ENCODE peak calls at places on chromosomes 1 and 21, in eight cellular contexts. I is IMR-90, Y is esophagus muscularis mucosa, G is fibroblast of pulmonary artery, A is astrocyte, P is Peyer's patch, R is brain microvascular endothelial cell, D is PC-9. H is an unnamed sample.

GRCh38 chr1:191284175-191284574 is 806.5 kb upstream of the BRINP3 start:
- DNase-seq in D (no peak), P (no peak), Y (no peak), R (no peak), A (no peak), G (no peak), I (no peak), H (no peak)

GRCh38 chr1:205916541-205916940 is 26.7 kb downstream of the SLC26A9 start:
- DNase-seq in A (peak), G (no peak), I (peak), Y (no peak), D (no peak), P (no peak), R (peak), H (peak)

GRCh38 chr1:20634594-20635084 is 1.4 kb downstream of the PINK1 start:
- DNase-seq in A (peak), D (peak), R (no peak), G (peak), I (peak), P (peak), Y (no peak), H (peak)

GRCh38 chr1:95532335-95532734 is 298.3 kb downstream of the RWDD3 start:
- DNase-seq in D (no peak), G (no peak), A (no peak), P (no peak), Y (no peak), I (no peak), R (no peak), H (no peak)

GRCh38 chr1:245673920-245674414 is 519.2 kb downstream of the KIF26B start:
- DNase-seq in D (no peak), Y (no peak), G (peak), A (peak), I (peak), P (no peak), R (no peak), H (peak)

GRCh38 chr21:15060776-15061175 is 4.0 kb downstream of the NRIP1 start:
- DNase-seq in D (no peak), Y (no peak), I (peak), R (peak), A (peak), P (no peak), G (no peak), H (no peak)

GRCh38 chr1:82534996-82535395 is 734.3 kb downstream of the ADGRL2 start:
- DNase-seq in A (peak), R (peak), P (no peak), D (no peak), I (no peak), Y (no peak), G (peak), H (no peak)

GRCh38 chr1:203271018-203271743 is 34.1 kb upstream of the BTG2 start:
- DNase-seq in A (peak), D (no peak), I (peak), R (peak), G (peak), Y (peak), P (peak), H (peak)

DNA sequence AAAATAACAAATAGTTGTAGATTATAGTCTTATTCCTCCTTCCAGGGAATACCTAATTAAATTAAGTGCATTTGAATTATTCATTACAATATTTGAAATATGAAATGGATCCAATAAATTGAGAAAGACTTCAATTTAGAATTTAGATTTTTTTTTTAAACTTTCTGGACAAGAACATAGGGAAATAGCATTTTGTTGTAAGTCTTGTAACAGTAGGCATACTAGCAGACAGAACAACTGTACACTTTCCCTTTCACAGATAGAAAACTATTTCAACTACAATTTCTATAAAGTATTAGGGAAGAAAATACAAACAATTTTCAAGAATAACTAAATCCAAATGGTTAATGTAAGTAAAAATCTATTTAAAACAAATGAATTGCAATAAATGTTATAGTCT is 577.5 kb downstream of the USP25 start:
- DNase-seq in D (no peak), I (no peak), R (no peak), A (no peak), Y (no peak), G (no peak), P (no peak), H (no peak)
- H3K4me3 ChIP-seq in D (no peak), I (no peak), R (peak), A (peak), Y (peak), G (no peak), P (no peak), H (peak)

GRCh38 chr1:165688046-165688445 is 10.3 kb downstream of the ALDH9A1 start:
- DNase-seq in Y (no peak), A (no peak), R (no peak), I (no peak), P (no peak), D (no peak), G (no peak), H (no peak)

GRCh38 chr1:165683848-165684485 is 14.4 kb downstream of the ALDH9A1 start:
- DNase-seq in G (no peak), Y (no peak), P (no peak), D (no peak), A (no peak), I (no peak), R (no peak), H (no peak)

GRCh38 chr1:165686971-165687433 is 11.4 kb downstream of the ALDH9A1 start:
- DNase-seq in Y (no peak), G (no peak), P (no peak), D (no peak), A (no peak), I (no peak), R (no peak), H (no peak)

DNA sequence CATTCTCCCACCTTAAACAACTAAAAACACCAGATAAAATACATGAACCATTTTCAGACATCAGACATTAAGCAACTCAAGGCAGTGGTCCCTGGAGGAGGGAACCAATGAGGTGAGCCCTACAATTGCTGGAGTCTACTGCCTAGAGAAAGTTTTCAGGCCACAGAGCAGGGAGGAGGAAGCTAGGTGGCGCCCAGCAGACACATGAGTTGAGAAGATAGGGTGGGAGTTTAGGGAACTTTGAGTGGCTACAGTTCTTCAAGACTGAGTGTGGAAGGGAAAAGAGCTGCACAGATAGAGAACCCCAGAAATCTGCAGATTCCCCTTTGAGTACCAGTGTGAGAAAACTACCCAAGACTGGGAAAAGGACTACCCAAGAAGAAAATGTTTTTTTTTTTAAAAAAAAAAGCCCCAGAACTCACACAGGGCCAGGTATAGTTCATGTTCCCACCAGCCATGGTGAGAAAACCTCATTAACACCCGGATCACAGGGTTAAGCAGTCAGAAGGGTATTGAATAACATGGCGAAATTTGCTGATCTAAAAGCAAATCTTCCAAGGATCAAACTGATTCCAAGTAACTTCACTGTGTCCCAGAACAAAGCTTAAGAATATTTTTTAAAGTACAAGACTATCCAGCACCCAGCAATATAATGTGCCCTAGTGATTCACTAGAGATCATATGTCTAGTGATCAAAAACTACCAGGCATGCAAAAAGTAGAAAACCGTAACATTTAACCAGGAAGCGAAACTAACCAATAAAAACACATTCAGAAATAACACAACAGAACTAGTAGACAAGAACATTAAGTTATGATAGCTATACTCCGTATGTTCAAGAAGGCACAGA is 12.0 kb downstream of the ALDH9A1 start:
- DNase-seq in I (no peak), P (peak), Y (no peak), R (no peak), A (no peak), G (no peak), D (no peak), H (no peak)
- TF ChIP-seq CTCF in I (no peak), P (no peak), Y (no peak), R (peak), A (no peak), G (no peak), D (no peak), H (peak)

GRCh38 chr1:24745711-24746582 is 700 bp downstream of the CLIC4 start:
- DNase-seq in Y (peak), D (no peak), G (peak), A (peak), I (peak), R (no peak), P (peak), H (peak)

GRCh38 chr1:24744911-24745710 is at the start of gene CLIC4:
- DNase-seq in R (peak), D (peak), G (peak), Y (peak), A (peak), I (peak), P (peak), H (peak)

GRCh38 chr1:24749886-24750285 is 4.6 kb downstream of the CLIC4 start:
- DNase-seq in G (no peak), A (no peak), R (no peak), Y (no peak), D (no peak), P (no peak), I (no peak), H (no peak)

GRCh38 chr1:24749257-24749656 is 4.0 kb downstream of the CLIC4 start:
- DNase-seq in I (no peak), P (no peak), D (no peak), Y (no peak), R (no peak), A (no peak), G (no peak), H (no peak)

DNA sequence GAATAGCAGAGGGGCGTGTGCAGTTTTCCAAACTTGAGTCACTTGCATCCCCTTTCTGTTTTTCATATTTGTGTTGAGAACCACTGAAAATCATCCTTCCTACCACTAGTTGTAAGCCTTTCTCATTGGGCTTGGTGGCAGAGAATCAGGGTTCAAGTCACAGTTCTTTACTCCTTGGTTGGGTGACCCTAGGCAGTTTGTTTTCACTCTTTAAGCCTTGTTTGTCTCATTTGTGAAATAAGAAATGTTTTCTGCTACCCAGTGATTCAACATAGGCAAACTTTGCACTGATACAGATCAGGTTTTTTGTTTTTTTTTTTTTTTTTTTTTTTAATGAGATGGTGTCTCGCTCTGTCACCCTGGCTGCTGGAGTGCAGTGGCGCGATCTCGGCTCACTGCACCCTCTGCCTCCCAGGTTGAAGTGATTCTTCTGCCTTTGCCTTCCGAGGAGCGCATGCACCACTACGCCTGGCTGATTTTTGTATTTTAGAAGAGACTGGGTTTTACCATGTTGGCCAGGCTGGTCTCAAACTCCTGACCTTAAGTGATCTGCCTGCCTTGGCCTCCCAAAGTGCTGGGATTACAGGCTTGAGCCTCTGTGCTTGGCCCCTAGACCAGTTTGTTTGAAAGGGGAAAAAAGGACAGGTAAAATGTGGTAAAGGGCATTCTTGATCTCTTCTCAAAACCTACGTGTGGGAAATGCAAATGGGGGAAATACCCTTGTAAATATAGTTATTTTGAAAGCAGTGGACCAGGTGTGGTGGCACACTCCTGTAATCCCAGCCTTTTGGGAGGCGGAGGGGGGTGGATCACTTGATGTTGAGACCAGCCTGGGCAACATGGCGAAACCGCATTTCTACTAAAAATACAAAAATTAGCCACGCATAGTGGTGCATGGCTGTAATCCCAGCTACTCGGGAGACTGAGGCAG is 3.2 kb downstream of the CLIC4 start:
- DNase-seq in R (no peak), D (no peak), A (no peak), Y (no peak), I (no peak), G (no peak), P (peak), H (no peak)
- H3K4me3 ChIP-seq in R (peak), D (no peak), A (peak), Y (peak), I (peak), G (peak), P (peak), H (peak)

GRCh38 chr1:31503581-31503980 is 72.7 kb upstream of the TINAGL1 start:
- DNase-seq in P (no peak), A (no peak), Y (no peak), I (no peak), R (no peak), G (no peak), D (no peak), H (no peak)

GRCh38 chr1:31502253-31502652 is 74.1 kb upstream of the TINAGL1 start:
- DNase-seq in A (no peak), Y (no peak), D (no peak), G (no peak), P (no peak), I (no peak), R (no peak), H (no peak)

GRCh38 chr1:31504001-31504400 is 72.3 kb upstream of the TINAGL1 start:
- DNase-seq in G (no peak), P (no peak), R (no peak), A (no peak), Y (no peak), I (no peak), D (no peak), H (no peak)

GRCh38 chr1:31502926-31503511 is 73.3 kb upstream of the TINAGL1 start:
- DNase-seq in D (no peak), A (no peak), Y (no peak), I (no peak), P (no peak), G (no peak), R (no peak), H (no peak)

GRCh38 chr1:31501505-31501904 is 74.8 kb upstream of the TINAGL1 start:
- DNase-seq in Y (no peak), A (no peak), I (no peak), G (no peak), R (no peak), D (no peak), P (no peak), H (no peak)
- TF ChIP-seq CTCF in Y (no peak), A (peak), I (no peak), G (peak), R (peak), D (peak), P (no peak), H (peak)

DNA sequence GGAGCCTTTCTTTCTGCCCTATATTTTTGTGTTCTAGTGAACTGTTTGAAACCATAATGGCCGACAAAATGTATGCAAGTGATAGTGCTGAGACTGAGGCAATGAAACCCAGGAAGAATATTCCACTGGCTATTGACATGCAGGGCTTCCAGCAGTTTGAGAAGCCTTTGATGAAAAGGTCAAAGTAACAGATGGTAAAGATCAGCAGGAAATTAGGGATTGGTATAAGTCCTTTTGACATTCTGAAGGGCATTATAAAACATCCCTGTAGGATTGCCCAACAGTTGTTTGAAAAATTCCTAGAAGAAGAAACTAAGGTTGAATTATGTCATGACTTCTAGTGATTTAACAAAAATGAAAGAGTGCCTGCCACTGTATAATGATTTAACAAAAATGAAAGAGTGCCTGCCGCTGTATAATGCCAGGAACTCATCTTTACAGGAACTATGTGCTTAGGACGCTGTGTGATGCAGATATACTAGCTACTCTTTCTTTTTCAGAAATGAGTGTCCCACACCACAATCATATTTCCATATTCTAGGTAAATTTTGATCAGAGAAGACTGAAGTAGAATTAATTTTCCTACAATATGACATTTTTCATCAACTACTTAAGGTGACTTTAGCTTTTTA is 283.9 kb upstream of the ST6GALNAC5 start:
- DNase-seq in G (no peak), I (no peak), P (no peak), D (no peak), R (no peak), A (no peak), Y (no peak), H (no peak)
- H3K4me3 ChIP-seq in G (no peak), I (no peak), P (no peak), D (no peak), R (no peak), A (no peak), Y (no peak), H (no peak)

DNA sequence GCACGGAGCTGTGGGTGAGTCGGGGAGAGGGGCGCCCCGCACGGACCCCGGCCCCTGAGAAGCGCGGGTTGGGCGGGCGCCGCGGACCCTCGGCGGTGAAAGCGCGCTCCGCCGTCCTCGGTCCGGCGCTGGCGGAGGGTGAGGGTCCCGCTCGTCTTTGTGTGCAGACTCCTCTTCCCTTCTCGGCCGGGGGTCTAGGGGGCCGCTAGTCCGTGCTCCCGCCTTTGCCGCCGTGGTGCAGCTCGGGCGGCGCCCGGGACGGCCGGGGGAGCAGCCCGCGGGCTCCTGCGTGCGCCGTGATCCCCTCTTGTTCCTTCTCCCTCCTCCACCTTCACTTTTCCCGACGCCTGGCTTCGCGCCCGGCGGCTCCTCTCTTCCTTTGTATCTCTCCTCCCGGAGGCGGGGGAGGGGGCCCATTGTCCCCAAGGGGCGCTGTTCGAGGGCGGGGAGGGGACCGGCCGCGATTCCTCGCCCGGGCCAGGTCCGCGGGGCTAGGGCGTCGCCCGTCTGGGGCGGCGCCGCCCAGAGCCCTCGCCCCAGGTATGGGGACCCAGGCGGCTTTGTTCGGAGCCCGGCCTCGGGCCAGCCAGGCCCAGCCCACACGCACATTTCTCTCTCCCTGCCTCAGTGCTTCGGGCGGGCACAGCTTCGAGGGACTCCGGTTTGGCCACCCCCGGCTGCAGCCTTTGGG is 519 bp downstream of the FNBP1L start:
- DNase-seq in P (peak), G (peak), I (no peak), D (peak), R (no peak), Y (no peak), A (peak), H (peak)
- TF ChIP-seq CTCF in P (no peak), G (no peak), I (no peak), D (no peak), R (no peak), Y (no peak), A (no peak), H (no peak)

GRCh38 chr1:184507604-184508289 is 120.9 kb downstream of the C1orf21 start:
- DNase-seq in D (no peak), I (peak), G (peak), P (no peak), A (peak), Y (no peak), R (no peak), H (no peak)
- H3K4me3 ChIP-seq in D (no peak), I (no peak), G (no peak), P (no peak), A (no peak), Y (no peak), R (no peak), H (no peak)

GRCh38 chr1:11617314-11617713 is 36.9 kb downstream of the FBXO2 start:
- DNase-seq in I (no peak), Y (no peak), A (no peak), G (no peak), P (no peak), D (no peak), R (no peak), H (no peak)
- TF ChIP-seq CTCF in I (no peak), Y (no peak), A (no peak), G (no peak), P (no peak), D (no peak), R (no peak), H (no peak)